ENCODE peak calls at places on chromosomes 3 and 15, in eight cellular contexts. B, M, X, G, H, N, T and A are unnamed samples.

GRCh38 chr3:133595341-133595740 is 21.9 kb downstream of the CDV3 start:
- DNase-seq in X (no peak), H (no peak), M (no peak), B (no peak), G (no peak), N (no peak), T (no peak), A (no peak)

GRCh38 chr3:45939341-45939771 is 3.9 kb upstream of the CXCR6 start:
- DNase-seq in G (no peak), X (no peak), B (no peak), M (no peak), N (no peak), H (no peak), T (no peak), A (no peak)

GRCh38 chr15:72728821-72729220 is 42.8 kb downstream of the BBS4 start:
- DNase-seq in N (no peak), T (no peak), M (no peak), X (peak), G (no peak), H (no peak), B (no peak), A (no peak)

GRCh38 chr3:172082269-172082668 is 42.9 kb downstream of the FNDC3B start:
- DNase-seq in H (no peak), M (peak), N (no peak), T (peak), G (no peak), B (no peak), X (no peak), A (no peak)

GRCh38 chr3:125294414-125294813 is 80.7 kb downstream of the ZNF148 start:
- DNase-seq in N (no peak), M (no peak), T (no peak), B (no peak), G (no peak), X (no peak), H (no peak), A (no peak)

GRCh38 chr3:176734146-176734545 is 463.1 kb downstream of the TBL1XR1 start:
- DNase-seq in G (no peak), T (no peak), H (no peak), N (no peak), X (no peak), B (no peak), M (no peak), A (no peak)

GRCh38 chr3:122497425-122497824 is 17.3 kb downstream of the KPNA1 start:
- DNase-seq in T (no peak), M (no peak), N (no peak), G (peak), H (no peak), X (no peak), B (no peak), A (no peak)

GRCh38 chr3:157159037-157159761 is 748 bp downstream of the CCNL1 start:
- DNase-seq in N (peak), T (peak), G (no peak), X (no peak), M (peak), B (peak), H (peak), A (peak)

GRCh38 chr3:122484985-122485384 is 29.8 kb downstream of the KPNA1 start:
- DNase-seq in X (no peak), M (no peak), H (no peak), T (no peak), N (peak), G (no peak), B (peak), A (no peak)

GRCh38 chr3:124778061-124778460 is 47.8 kb downstream of the UMPS start:
- DNase-seq in X (no peak), N (no peak), H (no peak), M (no peak), B (no peak), T (no peak), G (no peak), A (no peak)

GRCh38 chr15:55060831-55061230 is 135.9 kb downstream of the RSL24D1 start:
- DNase-seq in B (no peak), M (peak), G (no peak), T (no peak), X (no peak), N (no peak), H (no peak), A (no peak)

GRCh38 chr3:50154840-50155490 is at the start of gene SEMA3F:
- DNase-seq in X (no peak), H (no peak), G (no peak), B (peak), T (peak), M (peak), N (peak), A (peak)

GRCh38 chr3:127881586-127881985 is 33.4 kb upstream of the KBTBD12 start:
- DNase-seq in N (no peak), H (no peak), T (no peak), B (no peak), M (no peak), X (no peak), G (no peak), A (no peak)

GRCh38 chr3:45557886-45558285 is 36.7 kb upstream of the LIMD1 start:
- DNase-seq in H (no peak), T (no peak), X (no peak), N (no peak), G (no peak), M (no peak), B (no peak), A (no peak)

GRCh38 chr3:21274000-21274671 is 476.9 kb downstream of the ZNF385D start:
- DNase-seq in B (no peak), X (no peak), M (no peak), N (no peak), G (no peak), T (no peak), H (no peak), A (no peak)

GRCh38 chr3:11699083-11699427 is 55.3 kb upstream of the VGLL4 start:
- DNase-seq in X (no peak), T (no peak), N (no peak), H (no peak), B (no peak), G (no peak), M (no peak), A (no peak)

GRCh38 chr15:57769266-57769665 is 62.8 kb downstream of the POLR2M start:
- DNase-seq in X (no peak), G (no peak), N (no peak), M (no peak), B (no peak), T (no peak), H (no peak), A (no peak)

GRCh38 chr15:57767526-57767925 is 61.0 kb downstream of the POLR2M start:
- DNase-seq in H (no peak), G (no peak), N (no peak), B (no peak), T (no peak), X (no peak), M (no peak), A (no peak)

GRCh38 chr15:57777034-57777433 is 70.5 kb downstream of the POLR2M start:
- DNase-seq in N (no peak), X (no peak), B (no peak), M (no peak), H (no peak), G (no peak), T (no peak), A (no peak)

DNA sequence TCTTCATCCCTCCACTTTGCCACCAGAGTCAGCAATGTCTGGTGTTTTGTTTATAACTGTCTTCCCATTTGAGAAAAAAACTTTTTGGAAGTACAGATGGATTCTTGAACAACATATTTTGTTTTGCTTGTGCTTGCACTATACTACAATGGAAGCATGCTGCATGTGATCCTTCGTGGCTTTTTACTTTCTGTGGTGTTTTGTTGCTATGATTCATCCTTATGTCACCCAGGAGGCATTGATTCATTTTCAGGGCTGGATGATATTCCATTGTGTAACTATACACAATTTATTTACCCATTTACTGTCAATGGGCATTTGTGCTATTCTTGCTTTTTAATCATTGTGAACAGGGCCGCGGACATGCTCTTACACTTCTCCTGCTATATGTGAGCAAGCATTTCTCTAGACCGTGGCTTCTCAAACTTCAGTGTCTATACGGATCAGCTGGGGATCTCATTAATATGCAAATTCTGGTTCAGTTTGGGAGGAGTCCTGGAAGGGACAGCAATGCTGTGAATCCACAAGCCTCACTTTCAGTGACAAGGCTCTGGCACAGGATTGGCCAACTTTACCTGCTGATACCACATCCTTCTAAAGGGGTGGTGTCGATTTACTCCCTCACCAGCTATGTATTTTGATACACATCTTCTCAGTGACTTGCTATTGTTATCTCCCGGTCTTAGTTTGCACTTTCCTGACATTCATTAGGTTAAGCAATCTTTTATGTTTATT is 65.9 kb downstream of the POLR2M start:
- DNase-seq in T (no peak), G (no peak), M (no peak), H (no peak), X (no peak), B (no peak), N (no peak), A (no peak)
- TF ChIP-seq EP300 in T (no peak), G (no peak), M (no peak), H (no peak), X (no peak), B (no peak), N (no peak), A (no peak)

GRCh38 chr15:61748529-61748928 is 311.7 kb downstream of the VPS13C start:
- DNase-seq in M (no peak), N (no peak), X (no peak), H (no peak), G (no peak), B (no peak), T (no peak), A (no peak)

GRCh38 chr15:61753018-61753710 is 307.1 kb downstream of the VPS13C start:
- DNase-seq in B (no peak), N (no peak), G (no peak), T (no peak), M (no peak), H (no peak), X (no peak), A (no peak)

GRCh38 chr15:61752001-61752400 is 308.2 kb downstream of the VPS13C start:
- DNase-seq in T (no peak), B (no peak), G (no peak), M (no peak), X (no peak), H (no peak), N (no peak), A (no peak)

GRCh38 chr15:61749169-61749568 is 311.1 kb downstream of the VPS13C start:
- DNase-seq in H (no peak), M (no peak), G (no peak), B (no peak), X (no peak), T (no peak), N (no peak), A (no peak)

GRCh38 chr15:61750271-61751084 is 309.8 kb downstream of the VPS13C start:
- DNase-seq in H (no peak), T (peak), M (peak), B (no peak), N (peak), X (no peak), G (no peak), A (no peak)
- TF ChIP-seq EP300 in H (no peak), T (no peak), M (no peak), B (no peak), N (no peak), X (no peak), G (no peak), A (no peak)

GRCh38 chr3:110925804-110926203 is 145.8 kb upstream of the NECTIN3 start:
- DNase-seq in X (no peak), M (no peak), T (no peak), G (no peak), H (no peak), B (no peak), N (no peak), A (no peak)
- TF ChIP-seq EP300 in X (no peak), M (no peak), T (no peak), G (no peak), H (no peak), B (no peak), N (no peak), A (no peak)

GRCh38 chr3:98750520-98750919 is 12.6 kb upstream of the ST3GAL6 start:
- DNase-seq in G (no peak), M (no peak), H (no peak), N (no peak), B (no peak), T (no peak), X (no peak), A (no peak)
- TF ChIP-seq EP300 in G (no peak), M (no peak), H (no peak), N (no peak), B (no peak), T (no peak), X (no peak), A (no peak)

DNA sequence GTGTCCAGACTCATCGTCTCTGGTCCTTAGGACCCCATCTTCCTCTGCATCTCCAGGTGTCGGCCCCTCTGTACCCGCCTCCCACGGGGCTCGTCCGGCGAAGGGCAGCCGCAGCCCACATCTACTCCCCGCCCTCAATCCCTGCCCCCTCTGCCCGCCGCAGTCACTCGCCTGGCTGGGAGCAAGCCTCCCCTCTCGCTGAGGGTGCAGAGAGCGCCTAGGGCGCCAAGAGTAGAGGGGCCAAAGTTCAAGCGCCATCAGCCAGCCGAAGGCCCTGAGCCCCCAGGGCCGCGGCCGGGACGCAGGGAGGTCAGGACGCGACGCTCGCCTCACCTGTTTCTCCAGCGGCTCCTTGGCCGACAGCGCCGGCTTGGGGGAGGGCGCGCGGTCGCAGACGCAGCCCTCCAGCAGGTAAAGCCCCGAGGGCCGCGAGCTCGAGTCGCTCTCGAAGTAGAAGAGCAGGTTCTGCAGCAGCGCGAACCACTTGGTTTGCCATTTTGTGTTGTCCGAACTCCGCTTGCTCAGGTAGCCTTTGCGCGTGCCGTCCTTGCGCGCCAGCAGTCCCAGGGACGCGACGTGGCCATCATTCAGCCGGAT is 592 bp downstream of the RASGRF1 start:
- DNase-seq in X (no peak), B (no peak), M (peak), N (no peak), G (no peak), H (peak), T (no peak), A (no peak)
- TF ChIP-seq EP300 in X (no peak), B (no peak), M (no peak), N (no peak), G (no peak), H (no peak), T (no peak), A (no peak)

DNA sequence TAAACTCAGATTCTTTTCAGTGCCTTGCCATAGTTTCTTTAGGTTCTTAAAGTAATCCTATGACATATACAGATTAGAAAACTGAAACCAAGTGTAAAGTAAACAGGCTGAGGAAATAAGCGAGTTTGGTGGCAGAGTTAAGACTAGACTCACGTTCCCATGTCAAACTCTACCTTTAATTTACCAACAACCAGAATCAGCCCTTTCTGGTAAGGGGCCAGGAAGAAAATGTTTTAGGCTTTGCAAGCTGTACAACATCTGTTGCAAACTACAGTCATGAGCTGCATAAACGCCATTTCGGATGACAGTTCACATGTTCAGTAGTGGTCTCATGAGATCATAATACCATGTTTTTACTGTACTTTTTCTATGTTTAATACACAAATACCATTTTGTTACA is 128.0 kb upstream of the PRICKLE2 start:
- DNase-seq in M (no peak), N (no peak), B (no peak), G (no peak), T (no peak), X (peak), H (no peak), A (no peak)
- TF ChIP-seq EP300 in M (no peak), N (no peak), B (no peak), G (no peak), T (no peak), X (no peak), H (no peak), A (no peak)

DNA sequence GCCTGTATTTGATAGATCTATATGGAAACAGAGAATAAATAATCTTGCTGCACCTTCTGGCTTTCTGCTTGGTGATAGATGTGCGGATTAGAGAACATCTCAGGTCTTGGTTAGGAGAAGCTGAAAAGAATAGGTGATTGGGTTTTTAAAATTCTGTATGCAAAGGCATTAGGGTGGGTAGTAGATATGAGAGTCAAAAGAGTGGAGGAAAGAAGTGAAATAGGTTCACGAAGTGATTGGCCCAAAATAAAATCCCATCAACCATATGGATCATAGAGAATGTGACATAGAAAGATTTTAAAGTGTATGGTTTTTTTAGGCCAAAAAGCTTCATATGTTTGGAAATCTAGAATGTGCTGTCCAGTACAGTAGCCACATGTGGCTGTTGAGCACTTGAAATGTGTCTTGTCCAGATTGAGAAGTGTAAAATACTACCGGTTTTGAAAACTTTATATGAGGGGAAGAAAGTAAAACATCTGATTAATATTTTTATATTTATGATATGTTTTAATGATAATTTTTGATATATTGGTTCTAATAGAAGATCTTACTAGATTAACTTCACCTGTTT is 2.8 kb downstream of the MBNL1 start:
- DNase-seq in B (no peak), H (no peak), X (no peak), M (no peak), N (no peak), G (no peak), T (no peak), A (no peak)
- TF ChIP-seq EP300 in B (no peak), H (no peak), X (no peak), M (no peak), N (no peak), G (no peak), T (no peak), A (no peak)